ENCODE peak calls at places on chromosomes 5 and 9, in eight cellular contexts. A is MG63; K is naive thymus-derived CD4-positive, alpha-beta T cell; F is MM.1S; C is ascending aorta; Y is fibroblast of lung; Z is AG10803; W is Panc1. J is an unnamed sample.

GRCh38 chr5:17103471-17103870 is 114.0 kb upstream of the BASP1 start:
- DNase-seq in Y (no peak), C (no peak), F (no peak), W (no peak), Z (no peak), K (no peak), A (no peak), J (no peak)

GRCh38 chr9:75282047-75282446 is 193.7 kb downstream of the OSTF1 start:
- DNase-seq in K (no peak), Y (no peak), Z (no peak), A (no peak), F (no peak), W (no peak), C (no peak), J (no peak)

GRCh38 chr5:90528704-90529233 is 615 bp downstream of the LYSMD3 start:
- DNase-seq in A (no peak), W (no peak), K (peak), Z (peak), F (peak), C (no peak), Y (peak), J (no peak)

GRCh38 chr5:119293202-119293829 is 62.5 kb upstream of the TNFAIP8 start:
- DNase-seq in K (no peak), Y (no peak), C (no peak), F (no peak), W (no peak), A (no peak), Z (no peak), J (no peak)

GRCh38 chr5:149549461-149550266 is 1.6 kb downstream of the CSNK1A1 start:
- DNase-seq in Y (peak), Z (peak), A (peak), C (no peak), K (peak), W (peak), F (peak), J (peak)

GRCh38 chr9:111825468-111826145 is 30.9 kb upstream of the SHOC1 start:
- DNase-seq in C (no peak), F (no peak), A (no peak), K (no peak), Y (peak), W (no peak), Z (no peak), J (no peak)

GRCh38 chr9:129889936-129890717 is 54.9 kb downstream of the USP20 start:
- DNase-seq in F (no peak), A (no peak), Y (no peak), C (no peak), K (peak), Z (no peak), W (no peak), J (no peak)

GRCh38 chr9:131461166-131461565 is 41.6 kb upstream of the POMT1 start:
- DNase-seq in W (no peak), A (no peak), Y (no peak), C (peak), K (no peak), F (no peak), Z (no peak), J (no peak)

GRCh38 chr5:87007737-87008136 is 259.9 kb upstream of the RASA1 start:
- DNase-seq in W (no peak), F (no peak), K (no peak), Y (no peak), Z (no peak), A (no peak), C (no peak), J (no peak)

GRCh38 chr5:10761842-10762165 is 770 bp upstream of the DAP start:
- DNase-seq in Z (peak), Y (peak), C (no peak), F (no peak), W (no peak), K (no peak), A (no peak), J (peak)

GRCh38 chr9:120348951-120349429 is 231.0 kb downstream of the CDK5RAP2 start:
- DNase-seq in F (no peak), Y (peak), C (no peak), K (no peak), W (no peak), A (peak), Z (peak), J (peak)

GRCh38 chr5:122145906-122146305 is 16.6 kb downstream of the ZNF474 start:
- DNase-seq in F (no peak), A (no peak), W (no peak), Y (no peak), K (no peak), Z (no peak), C (no peak), J (no peak)

GRCh38 chr5:74956278-74956677 is 90.1 kb upstream of the FAM169A start:
- DNase-seq in K (no peak), W (no peak), Z (no peak), F (no peak), A (no peak), C (no peak), Y (no peak), J (no peak)

GRCh38 chr9:18566125-18566524 is 92.2 kb downstream of the ADAMTSL1 start:
- DNase-seq in Z (peak), K (no peak), A (no peak), C (no peak), W (peak), Y (peak), F (no peak), J (no peak)

GRCh38 chr5:91175708-91176107 is 207.4 kb downstream of the ARRDC3 start:
- DNase-seq in C (no peak), A (no peak), F (no peak), K (no peak), Z (no peak), W (no peak), Y (no peak), J (no peak)

GRCh38 chr5:12237837-12238575 is 333.8 kb upstream of the CTNND2 start:
- DNase-seq in A (no peak), F (no peak), K (no peak), Z (no peak), C (no peak), W (no peak), Y (no peak), J (no peak)

GRCh38 chr5:96339862-96340261 is 93.2 kb downstream of the PCSK1 start:
- DNase-seq in A (no peak), W (no peak), Y (no peak), C (no peak), Z (no peak), F (no peak), K (no peak), J (no peak)

GRCh38 chr5:103667068-103667467 is 104.5 kb upstream of the NUDT12 start:
- DNase-seq in C (no peak), F (no peak), A (peak), W (no peak), K (no peak), Z (no peak), Y (peak), J (no peak)

GRCh38 chr9:2859776-2860379 is 16.0 kb upstream of the PUM3 start:
- DNase-seq in Z (peak), W (peak), K (no peak), F (peak), C (peak), Y (peak), A (peak), J (peak)

GRCh38 chr5:56233230-56233629 is at the start of gene ANKRD55:
- DNase-seq in W (no peak), F (no peak), C (no peak), Y (peak), Z (no peak), K (no peak), A (no peak), J (no peak)

GRCh38 chr9:79185866-79186265 is 385.9 kb upstream of the TLE4 start:
- DNase-seq in K (no peak), A (no peak), Y (peak), C (no peak), W (no peak), F (no peak), Z (peak), J (no peak)

GRCh38 chr9:113309204-113309813 is 6.1 kb upstream of the RNF183 start:
- DNase-seq in W (no peak), C (no peak), A (no peak), F (peak), K (no peak), Y (peak), Z (peak), J (peak)

DNA sequence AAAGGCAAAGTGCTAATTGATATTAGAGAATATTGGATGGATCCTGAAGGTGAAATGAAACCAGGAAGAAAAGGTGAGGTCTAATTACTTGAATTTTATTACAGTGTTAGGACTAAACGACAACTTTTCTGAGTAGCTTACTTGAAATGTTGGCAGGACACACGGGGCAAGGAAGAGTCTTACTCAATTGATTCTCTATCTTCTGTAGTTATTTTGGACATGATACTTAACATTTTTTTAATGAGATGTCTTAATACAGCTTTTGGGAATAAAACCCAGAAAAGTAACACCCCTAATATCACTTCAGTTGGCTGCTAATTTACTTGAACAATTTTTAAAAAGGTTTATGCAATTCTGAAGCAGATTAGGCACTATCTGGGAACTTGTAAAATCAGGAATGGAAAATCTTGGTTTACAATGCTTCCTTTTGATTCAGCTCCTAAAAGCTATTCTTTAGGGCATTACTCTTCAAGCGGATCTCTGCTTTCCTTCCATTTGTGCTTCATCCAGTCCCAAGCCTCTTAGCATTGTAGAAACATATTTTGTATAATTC is 13.7 kb downstream of the SUB1 start:
- DNase-seq in A (no peak), F (no peak), K (no peak), Z (no peak), W (no peak), C (no peak), Y (no peak), J (no peak)
- H3K4me3 ChIP-seq in A (no peak), F (no peak), K (no peak), Z (no peak), W (no peak), C (no peak), Y (no peak), J (no peak)

GRCh38 chr5:38466444-38467189 is 89.8 kb downstream of the LIFR start:
- DNase-seq in Z (peak), Y (peak), C (peak), K (no peak), A (peak), F (no peak), W (no peak), J (no peak)
- H3K4me3 ChIP-seq in Z (no peak), Y (no peak), C (peak), K (no peak), A (no peak), F (no peak), W (no peak), J (no peak)

GRCh38 chr9:26722755-26723154 is 169.8 kb downstream of the CAAP1 start:
- DNase-seq in Z (no peak), W (no peak), K (no peak), Y (no peak), F (no peak), C (no peak), A (no peak), J (no peak)

GRCh38 chr9:26727471-26727870 is 165.1 kb downstream of the CAAP1 start:
- DNase-seq in A (no peak), C (no peak), F (peak), K (no peak), W (no peak), Y (no peak), Z (no peak), J (no peak)

GRCh38 chr9:26725573-26725972 is 167.0 kb downstream of the CAAP1 start:
- DNase-seq in K (no peak), Y (no peak), Z (peak), A (no peak), C (no peak), W (no peak), F (no peak), J (no peak)

DNA sequence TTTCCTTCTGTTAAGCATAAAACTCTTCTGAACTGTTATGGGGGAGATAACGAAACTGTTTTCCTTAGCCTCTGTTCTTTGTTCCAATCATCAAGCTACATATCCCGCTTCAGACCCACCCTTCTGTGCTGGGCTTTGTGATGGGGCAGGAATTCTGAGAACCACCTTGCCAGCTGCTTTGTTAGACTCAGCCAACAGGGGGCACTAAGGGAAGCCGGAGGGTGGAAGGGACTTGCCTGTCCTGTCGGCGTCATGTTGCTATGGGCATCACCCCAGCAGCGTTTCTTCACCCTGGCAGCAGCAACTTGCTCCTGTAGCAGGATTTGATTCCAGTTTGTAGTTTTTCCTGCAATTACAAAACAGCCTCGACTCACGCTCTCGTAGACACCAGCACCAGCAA is 169.1 kb downstream of the CAAP1 start:
- DNase-seq in F (no peak), K (no peak), A (peak), W (no peak), Y (peak), Z (peak), C (peak), J (peak)
- H3K4me3 ChIP-seq in F (no peak), K (no peak), A (no peak), W (no peak), Y (no peak), Z (no peak), C (no peak), J (no peak)

GRCh38 chr9:4970970-4971641 is 14.0 kb upstream of the JAK2 start:
- DNase-seq in Z (no peak), W (no peak), A (no peak), C (no peak), Y (no peak), K (no peak), F (peak), J (no peak)
- H3K4me3 ChIP-seq in Z (no peak), W (no peak), A (no peak), C (no peak), Y (no peak), K (no peak), F (peak), J (no peak)